ENCODE peak calls at places on chromosomes 11 and 22, in four cellular contexts. One of them, this sample, is unnamed.

GRCh38 chr11:8268530-8269461 is 5.1 kb upstream of the LMO1 start:
- DNase-seq in cardiac muscle cell: peak; percentile 27
- DNase-seq in esophagus squamous epithelium: no peak
- DNase-seq in A549: no peak
- DNase-seq in this sample: no peak

GRCh38 chr22:19117111-19117512 is 5.1 kb downstream of the DGCR2 start:
- DNase-seq in cardiac muscle cell: no peak
- DNase-seq in esophagus squamous epithelium: no peak
- DNase-seq in A549: no peak
- DNase-seq in this sample: no peak

GRCh38 chr22:37999640-38000272 is 15.4 kb upstream of the SOX10 start:
- DNase-seq in cardiac muscle cell: peak; percentile 69
- DNase-seq in esophagus squamous epithelium: no peak
- DNase-seq in A549: no peak
- DNase-seq in this sample: no peak

GRCh38 chr22:47597041-47597440 is 834.6 kb downstream of the TBC1D22A start:
- DNase-seq in cardiac muscle cell: no peak
- DNase-seq in esophagus squamous epithelium: no peak
- DNase-seq in A549: no peak
- DNase-seq in this sample: no peak

GRCh38 chr11:18493310-18493709 is 33.4 kb downstream of the TSG101 start:
- DNase-seq in cardiac muscle cell: no peak
- DNase-seq in esophagus squamous epithelium: no peak
- DNase-seq in A549: no peak
- DNase-seq in this sample: no peak

GRCh38 chr11:97454988-97455387 is 1065.2 kb downstream of the JRKL start:
- DNase-seq in cardiac muscle cell: peak; percentile 84
- DNase-seq in esophagus squamous epithelium: no peak
- DNase-seq in A549: no peak
- DNase-seq in this sample: no peak

GRCh38 chr11:95375881-95376280 is 144.9 kb upstream of the SESN3 start:
- DNase-seq in cardiac muscle cell: peak; percentile 76
- DNase-seq in esophagus squamous epithelium: no peak
- DNase-seq in A549: no peak
- DNase-seq in this sample: no peak

GRCh38 chr11:93537022-93537421 is 6.2 kb downstream of the SMCO4 start:
- DNase-seq in cardiac muscle cell: no peak
- DNase-seq in esophagus squamous epithelium: no peak
- DNase-seq in A549: no peak
- DNase-seq in this sample: peak; percentile 73

GRCh38 chr11:57779275-57779674 is 17.7 kb downstream of the CTNND1 start:
- DNase-seq in cardiac muscle cell: peak; percentile 79
- DNase-seq in esophagus squamous epithelium: no peak
- DNase-seq in A549: peak; percentile 63
- DNase-seq in this sample: peak; percentile 41

GRCh38 chr11:117166491-117166890 is 12.1 kb upstream of the SIDT2 start:
- DNase-seq in cardiac muscle cell: no peak
- DNase-seq in esophagus squamous epithelium: no peak
- DNase-seq in A549: no peak
- DNase-seq in this sample: no peak

GRCh38 chr11:76793391-76793811 is 10.2 kb downstream of the TSKU start:
- DNase-seq in cardiac muscle cell: no peak
- DNase-seq in esophagus squamous epithelium: no peak
- DNase-seq in A549: no peak
- DNase-seq in this sample: no peak

GRCh38 chr11:9094420-9094819 is 3.0 kb upstream of the SCUBE2 start:
- DNase-seq in cardiac muscle cell: no peak
- DNase-seq in esophagus squamous epithelium: no peak
- DNase-seq in A549: no peak
- DNase-seq in this sample: no peak

GRCh38 chr11:61554172-61554988 is 26.5 kb downstream of the SYT7 start:
- DNase-seq in cardiac muscle cell: no peak
- DNase-seq in esophagus squamous epithelium: no peak
- DNase-seq in A549: no peak
- DNase-seq in this sample: no peak

GRCh38 chr11:88310246-88310645 is 27.3 kb downstream of the CTSC start:
- DNase-seq in cardiac muscle cell: no peak
- DNase-seq in esophagus squamous epithelium: no peak
- DNase-seq in A549: no peak
- DNase-seq in this sample: no peak

GRCh38 chr11:45755281-45755859 is 49.6 kb upstream of the SLC35C1 start:
- DNase-seq in cardiac muscle cell: no peak
- DNase-seq in esophagus squamous epithelium: no peak
- DNase-seq in A549: no peak
- DNase-seq in this sample: no peak

GRCh38 chr11:10655931-10656576 is 37.5 kb downstream of the IRAG1 start:
- DNase-seq in cardiac muscle cell: no peak
- DNase-seq in esophagus squamous epithelium: no peak
- DNase-seq in A549: no peak
- DNase-seq in this sample: no peak
- H3K4me1 ChIP-seq in cardiac muscle cell: peaks cover 15% of the 10 kb centered on the region
- H3K4me1 ChIP-seq in esophagus squamous epithelium: peaks cover 100% of the 10 kb centered on the region
- H3K4me1 ChIP-seq in A549: peaks cover 59% of the 10 kb centered on the region
- H3K4me1 ChIP-seq in this sample: peaks cover 82% of the 10 kb centered on the region

DNA sequence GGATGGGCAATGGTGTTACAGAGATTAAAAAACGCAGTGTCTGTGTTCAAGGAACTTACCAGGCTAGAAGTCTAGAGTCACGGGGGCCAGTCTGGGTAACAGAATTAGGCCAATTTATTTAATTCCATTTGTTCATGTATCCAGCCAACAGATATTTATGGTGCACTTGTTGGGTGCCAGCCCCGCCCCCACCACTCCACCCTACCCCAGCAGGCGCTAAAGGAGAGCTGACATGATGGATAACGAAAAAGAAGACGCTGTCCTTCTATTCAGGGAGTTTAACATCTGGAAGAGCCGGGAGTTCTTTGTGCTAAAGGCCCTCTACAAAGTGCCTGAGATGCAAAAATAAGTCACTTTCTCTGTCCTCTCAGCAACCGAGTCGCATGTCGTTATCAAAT is 1.1 kb upstream of the BMAL1 start:
- DNase-seq in cardiac muscle cell: no peak
- DNase-seq in esophagus squamous epithelium: no peak
- DNase-seq in A549: no peak
- DNase-seq in this sample: no peak
- H3K4me3 ChIP-seq in cardiac muscle cell: peak overlapping the region; percentile 82
- H3K4me3 ChIP-seq in esophagus squamous epithelium: peak overlapping the region; percentile 100
- H3K4me3 ChIP-seq in A549: peak overlapping the region; percentile 61
- H3K4me3 ChIP-seq in this sample: peak overlapping the region; percentile 98

DNA sequence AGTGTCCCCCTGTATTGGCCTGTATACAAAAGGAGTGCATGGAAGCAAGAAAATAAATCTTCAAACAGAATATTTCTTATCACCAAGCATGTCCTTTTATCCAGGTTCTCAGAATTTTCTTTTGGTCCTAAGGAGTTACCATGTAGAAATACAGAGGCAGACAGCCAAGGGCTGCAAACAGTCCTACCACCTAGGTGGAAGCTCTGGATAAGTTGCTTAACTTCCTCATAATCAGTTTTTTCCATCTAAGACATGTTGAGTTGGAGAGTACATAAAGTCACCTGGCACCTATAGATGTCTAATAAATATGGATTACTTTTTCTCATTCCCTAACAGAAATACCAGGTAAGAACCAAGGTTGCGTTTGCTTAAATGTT is 57.0 kb upstream of the BLID start:
- DNase-seq in cardiac muscle cell: no peak
- DNase-seq in esophagus squamous epithelium: no peak
- DNase-seq in A549: no peak
- DNase-seq in this sample: no peak
- H3K27ac ChIP-seq in cardiac muscle cell: no peak overlapping the region
- H3K27ac ChIP-seq in esophagus squamous epithelium: no peak overlapping the region
- H3K27ac ChIP-seq in A549: no peak overlapping the region
- H3K27ac ChIP-seq in this sample: no peak overlapping the region

GRCh38 chr11:2672553-2673249 is 27.1 kb downstream of the KCNQ1OT1 start:
- DNase-seq in cardiac muscle cell: no peak
- DNase-seq in esophagus squamous epithelium: no peak
- DNase-seq in A549: no peak
- DNase-seq in this sample: no peak

GRCh38 chr11:2670541-2671100 is 29.2 kb downstream of the KCNQ1OT1 start:
- DNase-seq in cardiac muscle cell: no peak
- DNase-seq in esophagus squamous epithelium: no peak
- DNase-seq in A549: no peak
- DNase-seq in this sample: no peak

GRCh38 chr11:2673250-2673610 is 26.6 kb downstream of the KCNQ1OT1 start:
- DNase-seq in cardiac muscle cell: no peak
- DNase-seq in esophagus squamous epithelium: no peak
- DNase-seq in A549: no peak
- DNase-seq in this sample: no peak

GRCh38 chr11:2669926-2670469 is 29.8 kb downstream of the KCNQ1OT1 start:
- DNase-seq in cardiac muscle cell: no peak
- DNase-seq in esophagus squamous epithelium: no peak
- DNase-seq in A549: no peak
- DNase-seq in this sample: no peak

GRCh38 chr11:2671748-2672147 is 28.0 kb downstream of the KCNQ1OT1 start:
- DNase-seq in cardiac muscle cell: no peak
- DNase-seq in esophagus squamous epithelium: no peak
- DNase-seq in A549: no peak
- DNase-seq in this sample: peak; percentile 2
- H3K4me1 ChIP-seq in cardiac muscle cell: peaks cover 22% of the 10 kb centered on the region
- H3K4me1 ChIP-seq in esophagus squamous epithelium: peaks cover 8% of the 10 kb centered on the region
- H3K4me1 ChIP-seq in A549: no peaks in the 10 kb centered on the region
- H3K4me1 ChIP-seq in this sample: peaks cover 40% of the 10 kb centered on the region

DNA sequence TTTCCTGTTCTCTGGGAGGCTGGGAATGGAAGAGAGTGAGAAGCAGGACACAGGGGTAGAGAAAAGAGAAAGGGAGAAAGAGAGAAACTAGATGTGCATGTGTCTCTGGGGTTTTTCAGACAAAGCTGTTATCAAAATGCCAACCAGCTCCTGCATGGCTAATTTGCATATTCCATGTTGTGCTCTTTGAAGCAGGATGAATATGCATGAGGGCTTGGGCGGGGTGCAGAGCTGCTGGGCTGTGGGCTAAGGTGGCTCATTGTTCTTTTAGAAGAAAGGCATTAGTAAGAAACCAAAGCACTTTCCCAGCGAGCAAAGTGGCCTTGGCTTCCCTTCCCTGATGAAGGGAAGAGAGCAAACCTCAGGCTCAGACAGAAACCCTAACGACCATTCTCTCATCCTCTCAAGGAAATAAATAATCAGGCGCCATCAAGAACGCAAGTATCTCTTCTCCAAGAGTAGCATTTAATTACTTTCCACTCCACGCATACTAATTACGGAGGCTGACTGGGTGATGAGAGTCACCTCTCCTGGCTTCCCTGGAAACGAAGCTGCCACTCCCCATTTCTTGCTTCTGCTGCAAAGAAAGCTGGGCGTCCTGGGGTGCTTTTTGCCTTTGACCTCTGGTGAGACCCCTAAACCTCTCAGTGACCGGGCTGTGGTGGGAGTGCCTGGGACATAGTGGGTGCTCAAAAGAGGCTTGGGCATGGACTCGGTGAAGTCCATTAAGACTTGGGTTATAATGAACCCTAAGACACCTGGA is 54.2 kb downstream of the FEZ1 start:
- DNase-seq in cardiac muscle cell: no peak
- DNase-seq in esophagus squamous epithelium: no peak
- DNase-seq in A549: no peak
- DNase-seq in this sample: no peak
- H3K4me3 ChIP-seq in cardiac muscle cell: no peak overlapping the region
- H3K4me3 ChIP-seq in esophagus squamous epithelium: no peak overlapping the region
- H3K4me3 ChIP-seq in A549: no peak overlapping the region
- H3K4me3 ChIP-seq in this sample: no peak overlapping the region

DNA sequence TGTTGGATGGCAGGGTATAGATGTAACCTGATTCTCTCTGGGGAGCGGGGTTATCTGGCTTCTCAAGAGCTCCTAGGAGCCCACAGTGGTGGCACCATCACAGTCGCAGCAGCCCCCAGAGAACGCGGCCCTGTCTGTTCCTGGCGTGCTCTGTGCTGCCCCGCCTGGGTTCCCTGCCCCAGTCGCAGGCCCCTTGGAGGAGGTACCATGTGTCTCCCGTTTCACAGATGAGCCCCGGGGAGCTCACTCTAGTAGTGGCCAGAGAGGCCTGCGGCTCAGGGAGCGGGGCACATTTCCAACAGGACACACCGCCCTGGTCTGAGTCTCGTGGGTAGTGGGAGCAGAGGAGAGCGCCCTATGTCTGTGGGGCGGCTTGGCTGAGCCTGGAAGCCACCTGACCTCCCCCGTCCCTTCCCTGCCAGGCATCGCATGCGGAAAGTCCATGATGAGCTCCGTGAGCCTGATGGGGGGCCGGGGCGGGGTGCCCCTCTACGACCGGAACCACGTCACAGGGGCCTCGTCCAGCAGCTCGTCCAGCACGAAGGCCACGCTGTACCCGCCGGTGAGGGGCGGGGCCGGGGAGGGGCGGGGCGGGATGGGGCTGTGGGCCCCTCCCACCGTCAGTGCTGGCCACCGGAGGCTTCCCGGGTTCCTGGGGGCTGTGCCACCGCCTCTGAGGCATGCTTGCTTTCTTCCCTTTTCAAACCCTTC is 21.0 kb upstream of the PPP6R3 start:
- DNase-seq in cardiac muscle cell: no peak
- DNase-seq in esophagus squamous epithelium: no peak
- DNase-seq in A549: no peak
- DNase-seq in this sample: no peak
- H3K27ac ChIP-seq in cardiac muscle cell: no peak overlapping the region
- H3K27ac ChIP-seq in esophagus squamous epithelium: peak overlapping the region; percentile 79
- H3K27ac ChIP-seq in A549: no peak overlapping the region
- H3K27ac ChIP-seq in this sample: no peak overlapping the region

GRCh38 chr22:35308480-35308945 is 8.8 kb downstream of the TOM1 start:
- DNase-seq in cardiac muscle cell: no peak
- DNase-seq in esophagus squamous epithelium: no peak
- DNase-seq in A549: no peak
- DNase-seq in this sample: no peak

GRCh38 chr22:35305525-35306070 is 5.9 kb downstream of the TOM1 start:
- DNase-seq in cardiac muscle cell: no peak
- DNase-seq in esophagus squamous epithelium: no peak
- DNase-seq in A549: no peak
- DNase-seq in this sample: no peak

GRCh38 chr22:35306350-35306967 is 6.8 kb downstream of the TOM1 start:
- DNase-seq in cardiac muscle cell: no peak
- DNase-seq in esophagus squamous epithelium: no peak
- DNase-seq in A549: no peak
- DNase-seq in this sample: no peak

GRCh38 chr22:35307372-35307771 is 7.7 kb downstream of the TOM1 start:
- DNase-seq in cardiac muscle cell: no peak
- DNase-seq in esophagus squamous epithelium: no peak
- DNase-seq in A549: no peak
- DNase-seq in this sample: no peak

GRCh38 chr22:35307892-35308291 is 8.2 kb downstream of the TOM1 start:
- DNase-seq in cardiac muscle cell: no peak
- DNase-seq in esophagus squamous epithelium: no peak
- DNase-seq in A549: no peak
- DNase-seq in this sample: no peak
- H3K4me1 ChIP-seq in cardiac muscle cell: peaks cover 28% of the 10 kb centered on the region
- H3K4me1 ChIP-seq in esophagus squamous epithelium: peaks cover 82% of the 10 kb centered on the region
- H3K4me1 ChIP-seq in A549: peaks cover 21% of the 10 kb centered on the region
- H3K4me1 ChIP-seq in this sample: peaks cover 38% of the 10 kb centered on the region

GRCh38 chr11:12287374-12288211 is 89.8 kb upstream of the PARVA start:
- DNase-seq in cardiac muscle cell: peak; percentile 97
- DNase-seq in esophagus squamous epithelium: no peak
- DNase-seq in A549: peak; percentile 95
- DNase-seq in this sample: peak; percentile 39
- H3K4me3 ChIP-seq in cardiac muscle cell: no peak overlapping the region
- H3K4me3 ChIP-seq in esophagus squamous epithelium: no peak overlapping the region
- H3K4me3 ChIP-seq in A549: peak overlapping the region; percentile 25
- H3K4me3 ChIP-seq in this sample: no peak overlapping the region

This sample was measured in heart right ventricle.